ENCODE peak calls at places on chromosomes 5 and 9, in eight cellular contexts. T is Peyer's patch; Y is K562; C is memory B cell; D is AG04450; E is ACHN; J is activated CD4-positive, alpha-beta T cell treated with anti-CD3 and anti-CD28 coated beads for 1 hour; K is coronary artery. W is an unnamed sample.

GRCh38 chr9:136978073-136978864 is 965 bp downstream of the PTGDS start:
- DNase-seq in C (peak), K (no peak), E (peak), D (no peak), Y (peak), J (peak), T (peak), W (peak)

GRCh38 chr9:112863214-112863613 is 27.5 kb downstream of the SLC46A2 start:
- DNase-seq in K (no peak), D (no peak), T (no peak), J (no peak), Y (no peak), C (no peak), E (no peak), W (no peak)

GRCh38 chr5:137582218-137582617 is 83.1 kb upstream of the SPOCK1 start:
- DNase-seq in D (no peak), J (no peak), Y (no peak), T (no peak), C (no peak), K (no peak), E (no peak), W (no peak)

GRCh38 chr5:170440771-170441370 is 51.7 kb upstream of the KCNMB1 start:
- DNase-seq in E (no peak), T (no peak), K (peak), Y (no peak), C (no peak), D (no peak), J (no peak), W (no peak)

GRCh38 chr9:111630182-111631070 is 708 bp upstream of the DNAJC25 start:
- DNase-seq in T (no peak), K (no peak), Y (no peak), E (no peak), D (no peak), C (no peak), J (no peak), W (peak)

GRCh38 chr5:150264667-150265603 is 24.6 kb downstream of the CAMK2A start:
- DNase-seq in C (no peak), T (no peak), K (no peak), D (no peak), E (no peak), J (no peak), Y (no peak), W (no peak)

GRCh38 chr9:129333961-129334743 is 156.1 kb upstream of the IER5L start:
- DNase-seq in D (peak), Y (peak), E (peak), C (no peak), K (peak), T (peak), J (no peak), W (peak)

GRCh38 chr9:37471942-37472679 is 6.9 kb upstream of the ZBTB5 start:
- DNase-seq in T (no peak), D (peak), J (no peak), E (peak), C (no peak), K (no peak), Y (no peak), W (peak)

GRCh38 chr9:133144142-133144886 is 19.4 kb downstream of the GBGT1 start:
- DNase-seq in Y (peak), J (peak), K (no peak), E (peak), D (no peak), C (peak), T (peak), W (peak)

GRCh38 chr9:78676009-78676408 is 379.1 kb downstream of the PSAT1 start:
- DNase-seq in Y (no peak), C (no peak), D (no peak), J (no peak), T (no peak), E (no peak), K (no peak), W (no peak)

GRCh38 chr5:30121092-30121491 is 1072.4 kb upstream of the CDH6 start:
- DNase-seq in K (no peak), E (no peak), Y (no peak), T (no peak), D (no peak), C (no peak), J (no peak), W (no peak)

GRCh38 chr5:135729582-135729879 is 104.9 kb upstream of the SLC25A48 start:
- DNase-seq in C (no peak), E (peak), D (no peak), J (no peak), T (no peak), K (no peak), Y (no peak), W (no peak)

GRCh38 chr9:100811643-100812042 is 216.9 kb upstream of the PLPPR1 start:
- DNase-seq in D (no peak), E (no peak), K (no peak), J (no peak), T (no peak), Y (no peak), C (no peak), W (no peak)

GRCh38 chr9:131954299-131954698 is 125.4 kb downstream of the MED27 start:
- DNase-seq in C (no peak), D (no peak), E (peak), K (no peak), Y (no peak), T (no peak), J (no peak), W (no peak)

GRCh38 chr9:281753-282645 is 67.3 kb downstream of the DOCK8 start:
- DNase-seq in K (no peak), E (no peak), T (no peak), C (no peak), J (no peak), D (no peak), Y (no peak), W (peak)

GRCh38 chr5:178625679-178626483 is 969 bp downstream of the CLK4 start:
- DNase-seq in D (no peak), K (no peak), Y (peak), T (no peak), E (peak), J (no peak), C (no peak), W (peak)

GRCh38 chr9:89884356-89885083 is 279.7 kb downstream of the GADD45G start:
- DNase-seq in E (no peak), C (no peak), T (no peak), Y (no peak), D (no peak), K (peak), J (no peak), W (no peak)

GRCh38 chr5:152405145-152405544 is at the start of gene NMUR2:
- DNase-seq in D (no peak), E (no peak), K (no peak), J (no peak), Y (no peak), T (no peak), C (no peak), W (peak)

GRCh38 chr5:175695161-175696126 is 37.6 kb downstream of the HRH2 start:
- DNase-seq in K (no peak), Y (no peak), E (no peak), D (no peak), C (no peak), J (no peak), T (peak), W (no peak)

GRCh38 chr5:122101636-122102285 is 23.7 kb upstream of the LOX start:
- DNase-seq in E (peak), T (no peak), C (no peak), K (no peak), Y (peak), D (no peak), J (no peak), W (peak)

GRCh38 chr5:21263361-21263760 is 1275.4 kb upstream of the CDH18 start:
- DNase-seq in K (no peak), C (no peak), J (no peak), E (no peak), T (no peak), D (no peak), Y (no peak), W (no peak)

GRCh38 chr5:168852329-168852728 is 273.2 kb upstream of the PANK3 start:
- DNase-seq in D (no peak), E (no peak), Y (no peak), J (no peak), T (no peak), C (no peak), K (no peak), W (no peak)

GRCh38 chr9:98453589-98454311 is 198.3 kb upstream of the TBC1D2 start:
- DNase-seq in T (no peak), K (peak), D (no peak), E (no peak), J (no peak), C (no peak), Y (no peak), W (no peak)

GRCh38 chr9:98916660-98917059 is 27.0 kb upstream of the COL15A1 start:
- DNase-seq in E (no peak), Y (peak), J (no peak), D (no peak), T (no peak), K (no peak), C (no peak), W (peak)

GRCh38 chr5:60334281-60334713 is 365.7 kb downstream of the DEPDC1B start:
- DNase-seq in Y (no peak), D (no peak), K (no peak), E (peak), C (no peak), T (no peak), J (no peak), W (no peak)

GRCh38 chr5:111415053-111415452 is 97.3 kb downstream of the STARD4 start:
- DNase-seq in T (no peak), C (no peak), E (no peak), D (no peak), J (no peak), Y (no peak), K (no peak), W (no peak)

GRCh38 chr5:57422993-57423392 is 59.6 kb downstream of the ACTBL2 start:
- DNase-seq in J (no peak), T (no peak), K (no peak), C (no peak), D (no peak), E (no peak), Y (no peak), W (no peak)

GRCh38 chr9:81759680-81760215 is 70.4 kb upstream of the TLE1 start:
- DNase-seq in Y (no peak), J (no peak), C (no peak), K (no peak), D (peak), T (no peak), E (peak), W (no peak)

GRCh38 chr5:98066910-98067309 is 706.6 kb upstream of the RGMB start:
- DNase-seq in T (no peak), Y (no peak), K (no peak), J (no peak), C (no peak), D (no peak), E (no peak), W (no peak)

GRCh38 chr9:86217076-86217475 is 42.4 kb downstream of the C9orf153 start:
- DNase-seq in E (no peak), D (no peak), C (no peak), T (no peak), K (no peak), Y (no peak), J (no peak), W (no peak)

GRCh38 chr5:74499236-74499635 is 141.3 kb downstream of the ENC1 start:
- DNase-seq in J (no peak), Y (no peak), D (no peak), T (no peak), K (no peak), C (no peak), E (no peak), W (no peak)

GRCh38 chr5:172412724-172413260 is 41.5 kb downstream of the SH3PXD2B start:
- DNase-seq in T (no peak), E (no peak), C (no peak), D (peak), J (no peak), Y (no peak), K (peak), W (no peak)

GRCh38 chr5:34045996-34046395 is 3.0 kb upstream of the C1QTNF3 start:
- DNase-seq in Y (no peak), D (peak), J (no peak), C (no peak), T (no peak), E (no peak), K (no peak), W (no peak)

GRCh38 chr5:79692586-79692985 is 3.0 kb downstream of the CMYA5 start:
- DNase-seq in E (no peak), T (no peak), K (no peak), Y (no peak), C (no peak), J (no peak), D (no peak), W (no peak)

GRCh38 chr5:172506921-172507320 is 52.6 kb upstream of the SH3PXD2B start:
- DNase-seq in C (no peak), T (peak), K (peak), J (no peak), E (no peak), D (no peak), Y (no peak), W (no peak)

GRCh38 chr5:83440826-83441225 is 30.7 kb upstream of the VCAN start:
- DNase-seq in Y (no peak), C (no peak), K (no peak), T (no peak), E (no peak), D (no peak), J (no peak), W (no peak)

GRCh38 chr9:113296796-113297558 is 6.2 kb downstream of the RNF183 start:
- DNase-seq in E (no peak), Y (no peak), J (no peak), D (no peak), T (no peak), C (no peak), K (no peak), W (no peak)